ENCODE peak calls at places on chromosomes 16 and 17, in four cellular contexts. V is endothelial cell of umbilical vein, D is neural progenitor cell, N is HCT116. A is an unnamed sample.

GRCh38 chr16:49014300-49015188 is 267.1 kb downstream of the CBLN1 start:
- DNase-seq in D (no peak), V (no peak), N (no peak), A (no peak)

GRCh38 chr16:9465150-9465549 is 373.7 kb downstream of the HAPSTR1 start:
- DNase-seq in D (no peak), V (no peak), N (no peak), A (no peak)

GRCh38 chr16:27432600-27432957 is 30.6 kb downstream of the IL21R start:
- DNase-seq in D (no peak), N (no peak), V (no peak), A (no peak)

GRCh38 chr17:66533572-66533971 is 231.2 kb downstream of the PRKCA start:
- DNase-seq in D (peak; percentile 84), N (no peak), V (no peak), A (peak; percentile 75)

GRCh38 chr16:8753411-8754054 is 43.9 kb downstream of the TMEM186 start:
- DNase-seq in V (no peak), D (no peak), N (no peak), A (no peak)

GRCh38 chr17:60170835-60171752 is 21.3 kb downstream of the CA4 start:
- DNase-seq in N (no peak), V (peak; percentile 71), D (no peak), A (no peak)

GRCh38 chr16:85570213-85570734 is 42.8 kb upstream of the GSE1 start:
- DNase-seq in D (no peak), N (peak; percentile 56), V (no peak), A (no peak)

GRCh38 chr17:45104029-45104428 is 28.3 kb downstream of the PLCD3 start:
- DNase-seq in V (no peak), D (no peak), N (no peak), A (no peak)

GRCh38 chr16:3022208-3022696 is 1.5 kb downstream of the HCFC1R1 start:
- DNase-seq in V (peak; percentile 93), D (peak; percentile 81), N (peak; percentile 82), A (peak; percentile 91)

GRCh38 chr16:83158320-83158957 is 531.7 kb downstream of the CDH13 start:
- DNase-seq in D (no peak), N (no peak), V (no peak), A (no peak)

GRCh38 chr17:38546396-38546795 is 59.4 kb downstream of the SRCIN1 start:
- DNase-seq in N (no peak), V (no peak), D (no peak), A (no peak)
- H3K27ac ChIP-seq in N (no peak overlapping the region), V (no peak overlapping the region), D (no peak overlapping the region), A (no peak overlapping the region)

DNA sequence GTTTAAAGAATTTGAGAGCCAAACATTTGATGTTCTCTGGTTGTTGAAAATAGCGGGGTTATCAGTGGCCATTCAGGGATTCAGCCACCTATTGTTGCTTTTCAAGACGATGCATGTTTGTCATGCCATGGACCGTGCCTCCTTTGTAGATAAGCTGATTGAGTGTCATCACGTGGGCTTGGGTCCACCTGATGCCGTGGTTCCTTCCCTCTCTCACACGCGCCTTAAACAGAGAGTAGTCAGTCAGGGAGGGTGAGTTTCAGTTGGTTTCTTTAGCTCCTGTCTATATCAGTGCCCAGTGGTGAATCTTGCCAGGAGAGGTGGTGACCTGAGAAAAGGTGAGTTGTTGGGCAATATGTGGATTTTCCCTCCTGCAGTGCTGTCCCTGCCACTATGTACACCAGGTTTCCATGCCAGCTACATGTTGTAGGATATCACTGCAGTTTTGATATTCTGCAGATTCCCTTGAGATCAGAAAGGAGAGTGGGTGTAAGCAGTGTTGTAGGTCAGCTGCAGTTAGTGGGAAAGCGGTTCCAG is 129.7 kb downstream of the LAT start:
- DNase-seq in V (no peak), N (no peak), D (no peak), A (no peak)
- H3K4me2 ChIP-seq in V (no peak overlapping the region), N (no peak overlapping the region), D (no peak overlapping the region), A (no peak overlapping the region)

GRCh38 chr17:2090804-2091534 is 36.1 kb downstream of the HIC1 start:
- DNase-seq in D (peak; percentile 74), V (peak; percentile 85), N (no peak), A (peak; percentile 89)

GRCh38 chr17:2093349-2093748 is 38.4 kb downstream of the HIC1 start:
- DNase-seq in D (no peak), V (no peak), N (no peak), A (no peak)

GRCh38 chr17:2094891-2095535 is 40.1 kb downstream of the HIC1 start:
- DNase-seq in N (no peak), V (peak; percentile 78), D (peak; percentile 56), A (peak; percentile 53)

GRCh38 chr17:2092253-2092652 is 37.4 kb downstream of the HIC1 start:
- DNase-seq in V (no peak), N (no peak), D (no peak), A (peak; percentile 57)

GRCh38 chr17:2095536-2095910 is 40.6 kb downstream of the HIC1 start:
- DNase-seq in V (no peak), D (peak; percentile 60), N (no peak), A (peak; percentile 43)
- H3K27ac ChIP-seq in V (no peak overlapping the region), D (peak overlapping the region; percentile 34), N (no peak overlapping the region), A (peak overlapping the region; percentile 55)

GRCh38 chr17:31509805-31510177 is 118.3 kb downstream of the RAB11FIP4 start:
- DNase-seq in D (no peak), N (no peak), V (no peak), A (no peak)
- H3K4me2 ChIP-seq in D (no peak overlapping the region), N (no peak overlapping the region), V (no peak overlapping the region), A (no peak overlapping the region)

GRCh38 chr17:50174444-50174843 is 8.6 kb downstream of the SGCA start:
- DNase-seq in D (no peak), V (no peak), N (no peak), A (no peak)
- H3K27ac ChIP-seq in D (no peak overlapping the region), V (no peak overlapping the region), N (no peak overlapping the region), A (no peak overlapping the region)

DNA sequence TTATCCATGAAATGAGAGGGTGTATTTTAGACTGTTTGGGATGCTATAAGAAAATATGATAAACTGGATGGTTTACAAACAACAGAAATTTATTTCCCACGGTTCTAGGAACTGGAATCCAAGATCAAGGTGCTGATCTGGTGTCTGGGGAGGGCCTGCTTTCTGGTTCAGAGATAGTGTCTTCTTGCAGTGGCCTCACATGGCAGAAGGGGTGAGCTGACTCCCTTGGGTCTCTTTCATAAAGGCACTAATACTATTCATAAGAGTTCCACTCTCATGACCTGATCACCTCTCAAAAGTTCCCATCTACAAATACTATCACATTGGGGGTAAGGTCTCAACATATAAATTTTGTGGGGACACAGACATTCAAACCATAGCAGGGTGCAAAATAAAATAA is 7.9 kb upstream of the AMZ2 start:
- DNase-seq in N (no peak), D (no peak), V (no peak), A (no peak)
- H3K4me2 ChIP-seq in N (no peak overlapping the region), D (no peak overlapping the region), V (no peak overlapping the region), A (no peak overlapping the region)

GRCh38 chr17:2123467-2124251 is 68.8 kb downstream of the HIC1 start:
- DNase-seq in V (peak; percentile 55), N (no peak), D (peak; percentile 53), A (no peak)

GRCh38 chr17:2125013-2125535 is 70.2 kb downstream of the HIC1 start:
- DNase-seq in V (no peak), D (no peak), N (no peak), A (no peak)

GRCh38 chr17:2128011-2128410 is 73.1 kb downstream of the HIC1 start:
- DNase-seq in D (no peak), N (no peak), V (no peak), A (no peak)

GRCh38 chr17:2122641-2123302 is 67.9 kb downstream of the HIC1 start:
- DNase-seq in V (peak; percentile 73), N (no peak), D (peak; percentile 50), A (peak; percentile 25)

GRCh38 chr17:2124391-2124790 is 69.5 kb downstream of the HIC1 start:
- DNase-seq in N (no peak), D (no peak), V (no peak), A (peak; percentile 39)
- H3K27ac ChIP-seq in N (no peak overlapping the region), D (no peak overlapping the region), V (no peak overlapping the region), A (no peak overlapping the region)

GRCh38 chr16:19861069-19861468 is 23.6 kb downstream of the GPRC5B start:
- DNase-seq in V (no peak), N (no peak), D (no peak), A (peak; percentile 41)
- H3K4me2 ChIP-seq in V (no peak overlapping the region), N (no peak overlapping the region), D (peak overlapping the region; percentile 75), A (peak overlapping the region; percentile 69)

GRCh38 chr17:78875738-78876597 is 27.0 kb downstream of the CEP295NL start:
- DNase-seq in N (no peak), V (peak; percentile 79), D (no peak), A (no peak)

GRCh38 chr17:78875331-78875730 is 27.7 kb downstream of the CEP295NL start:
- DNase-seq in V (no peak), N (no peak), D (no peak), A (no peak)

GRCh38 chr17:78879679-78880186 is 23.3 kb downstream of the CEP295NL start:
- DNase-seq in V (peak; percentile 64), D (no peak), N (no peak), A (no peak)

GRCh38 chr17:78878871-78879270 is 24.1 kb downstream of the CEP295NL start:
- DNase-seq in D (no peak), N (no peak), V (no peak), A (no peak)

DNA sequence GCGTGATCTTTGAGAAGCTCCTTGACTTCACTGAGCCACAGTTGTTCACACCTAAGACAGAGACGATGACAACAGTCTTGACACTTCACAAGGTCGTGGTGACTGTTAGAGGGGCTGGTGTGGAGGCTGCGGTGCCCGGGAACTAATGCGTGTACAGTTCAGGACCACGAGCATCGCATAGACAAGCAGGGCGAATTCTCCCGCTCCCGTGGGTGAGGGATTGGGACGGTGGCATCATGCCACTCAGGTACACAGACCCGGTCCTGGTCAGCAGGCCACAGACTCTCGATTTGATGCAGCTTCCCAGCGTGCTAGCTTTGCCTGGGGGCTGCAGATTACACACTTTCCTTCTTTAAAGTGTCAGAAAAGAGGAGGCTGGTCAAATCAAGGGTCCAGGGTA is 24.7 kb downstream of the CEP295NL start:
- DNase-seq in V (no peak), N (no peak), D (no peak), A (no peak)
- H3K27ac ChIP-seq in V (no peak overlapping the region), N (no peak overlapping the region), D (no peak overlapping the region), A (no peak overlapping the region)